ENCODE peak calls at places on chromosomes 6 and 20, in seven cellular contexts. E is SK-N-SH, A is IMR-90, Z is heart right ventricle, D is left lung, N is hepatocyte, G is Peyer's patch. X is an unnamed sample. For H3K4me1 and H3K9me3, the result is how much of the 10 kb centered on the place peaks cover.

GRCh38 chr6:106182455-106182854 is 96.3 kb downstream of the PRDM1 start:
- DNase-seq in E (no peak), A (no peak), Z (no peak), D (no peak), N (no peak), G (no peak), X (no peak)

GRCh38 chr6:119446623-119447008 is 97.1 kb upstream of the MAN1A1 start:
- DNase-seq in E (no peak), A (peak), Z (peak), D (peak), N (peak), G (no peak), X (peak)

GRCh38 chr20:36645998-36646397 is at the start of gene SLA2:
- DNase-seq in E (no peak), A (no peak), Z (no peak), D (peak), N (no peak), G (no peak), X (no peak)

GRCh38 chr6:148432405-148433195 is 90.0 kb downstream of the SASH1 start:
- DNase-seq in E (no peak), A (no peak), Z (peak), D (no peak), N (no peak), G (no peak), X (peak)

GRCh38 chr6:138590796-138591709 is 91.8 kb upstream of the NHSL1 start:
- DNase-seq in E (peak), A (peak), Z (peak), D (no peak), N (peak), G (no peak), X (peak)

GRCh38 chr6:19602614-19603013 is 234.6 kb upstream of the ID4 start:
- DNase-seq in E (no peak), A (no peak), Z (no peak), D (no peak), N (no peak), G (no peak), X (no peak)

GRCh38 chr6:97186416-97186999 is 96.5 kb downstream of the MMS22L start:
- DNase-seq in E (peak), A (peak), Z (peak), D (peak), N (peak), G (peak), X (peak)

GRCh38 chr20:31708839-31709534 is 13.7 kb downstream of the BCL2L1 start:
- DNase-seq in E (no peak), A (no peak), Z (no peak), D (no peak), N (peak), G (no peak), X (no peak)

GRCh38 chr6:49540614-49541013 is 9.9 kb upstream of the C6orf141 start:
- DNase-seq in E (no peak), A (no peak), Z (no peak), D (no peak), N (no peak), G (no peak), X (no peak)

GRCh38 chr20:51734876-51735499 is 33.2 kb downstream of the ATP9A start:
- DNase-seq in E (no peak), A (no peak), Z (no peak), D (no peak), N (no peak), G (no peak), X (no peak)

GRCh38 chr20:23776067-23776771 is 25.5 kb upstream of the CST1 start:
- DNase-seq in E (no peak), A (no peak), Z (no peak), D (no peak), N (no peak), G (no peak), X (no peak)

GRCh38 chr6:113647158-113647889 is 209.8 kb upstream of the MARCKS start:
- DNase-seq in E (no peak), A (no peak), Z (no peak), D (no peak), N (no peak), G (no peak), X (no peak)

GRCh38 chr6:112466378-112467151 is 119.4 kb downstream of the RFPL4B start:
- DNase-seq in E (no peak), A (peak), Z (no peak), D (no peak), N (no peak), G (no peak), X (no peak)

GRCh38 chr6:16800942-16801341 is 39.7 kb upstream of the ATXN1 start:
- DNase-seq in E (no peak), A (peak), Z (no peak), D (no peak), N (no peak), G (no peak), X (peak)

GRCh38 chr6:139485742-139486475 is 111.5 kb upstream of the CITED2 start:
- DNase-seq in E (no peak), A (no peak), Z (no peak), D (no peak), N (no peak), G (no peak), X (no peak)

GRCh38 chr6:53984163-53984562 is 127.1 kb upstream of the MLIP start:
- DNase-seq in E (no peak), A (peak), Z (no peak), D (no peak), N (no peak), G (no peak), X (no peak)

GRCh38 chr6:70277480-70277879 is 25.4 kb downstream of the COL9A1 start:
- DNase-seq in E (no peak), A (peak), Z (peak), D (no peak), N (peak), G (no peak), X (peak)

GRCh38 chr20:17419459-17419858 is 111.7 kb downstream of the BFSP1 start:
- DNase-seq in E (no peak), A (no peak), Z (no peak), D (no peak), N (no peak), G (no peak), X (no peak)

GRCh38 chr20:52681288-52681687 is 290.9 kb upstream of the TSHZ2 start:
- DNase-seq in E (no peak), A (no peak), Z (no peak), D (no peak), N (no peak), G (no peak), X (no peak)

GRCh38 chr6:35244551-35244950 is 15.0 kb upstream of the ZNF76 start:
- DNase-seq in E (no peak), A (no peak), Z (no peak), D (no peak), N (no peak), G (no peak), X (no peak)

GRCh38 chr6:110720066-110720465 is 95.2 kb downstream of the CDK19 start:
- DNase-seq in E (no peak), A (no peak), Z (no peak), D (no peak), N (no peak), G (no peak), X (no peak)

GRCh38 chr20:9368893-9369292 is 145.5 kb upstream of the LAMP5 start:
- DNase-seq in E (no peak), A (no peak), Z (no peak), D (no peak), N (no peak), G (no peak), X (no peak)

GRCh38 chr20:43955244-43956191 is 40.9 kb downstream of the TOX2 start:
- DNase-seq in E (no peak), A (peak), Z (no peak), D (peak), N (no peak), G (peak), X (peak)

GRCh38 chr20:43958626-43959025 is 44.0 kb downstream of the TOX2 start:
- DNase-seq in E (no peak), A (no peak), Z (no peak), D (no peak), N (no peak), G (peak), X (no peak)

GRCh38 chr20:43957392-43957791 is 42.7 kb downstream of the TOX2 start:
- DNase-seq in E (no peak), A (no peak), Z (no peak), D (no peak), N (no peak), G (no peak), X (no peak)

GRCh38 chr20:43953919-43954617 is 39.4 kb downstream of the TOX2 start:
- DNase-seq in E (no peak), A (peak), Z (no peak), D (no peak), N (no peak), G (peak), X (no peak)

DNA sequence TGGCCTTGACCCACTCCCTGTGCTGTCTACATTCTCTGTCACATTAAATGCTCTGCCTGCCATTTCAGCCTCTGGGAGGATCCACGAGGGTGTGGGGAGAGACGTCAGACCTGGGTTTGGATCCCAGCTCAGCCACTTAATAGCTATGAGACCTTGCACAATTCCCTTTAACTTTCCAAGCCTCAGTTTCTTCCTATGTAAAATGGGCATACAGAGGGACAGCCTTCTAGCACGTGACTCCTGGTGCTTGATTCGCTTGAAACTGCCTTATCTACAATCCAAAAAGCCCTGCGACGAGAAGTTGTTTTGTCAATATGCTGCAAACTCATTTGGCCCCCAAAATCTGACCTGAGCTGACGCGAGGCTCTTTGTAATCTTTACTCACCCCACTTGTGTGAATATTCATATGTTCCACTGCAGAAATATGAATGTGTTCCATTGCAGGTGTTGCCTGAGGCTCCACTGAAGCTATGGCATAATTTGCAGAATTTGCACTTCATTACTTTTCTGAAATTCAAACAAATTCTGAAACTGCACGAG is 40.1 kb downstream of the TOX2 start:
- DNase-seq in E (no peak), A (no peak), Z (no peak), D (peak), N (no peak), G (no peak), X (no peak)
- H3K4me1 ChIP-seq in E (under half), A (under half), Z (under half), D (half or more), N (under half), G (under half), X (under half)

GRCh38 chr6:75089921-75090320 is 115.9 kb downstream of the COL12A1 start:
- DNase-seq in E (no peak), A (no peak), Z (no peak), D (no peak), N (no peak), G (no peak), X (no peak)
- H3K9me3 ChIP-seq in E (under half), A (under half), Z (under half), D (under half), N (under half), G (under half), X (under half)

DNA sequence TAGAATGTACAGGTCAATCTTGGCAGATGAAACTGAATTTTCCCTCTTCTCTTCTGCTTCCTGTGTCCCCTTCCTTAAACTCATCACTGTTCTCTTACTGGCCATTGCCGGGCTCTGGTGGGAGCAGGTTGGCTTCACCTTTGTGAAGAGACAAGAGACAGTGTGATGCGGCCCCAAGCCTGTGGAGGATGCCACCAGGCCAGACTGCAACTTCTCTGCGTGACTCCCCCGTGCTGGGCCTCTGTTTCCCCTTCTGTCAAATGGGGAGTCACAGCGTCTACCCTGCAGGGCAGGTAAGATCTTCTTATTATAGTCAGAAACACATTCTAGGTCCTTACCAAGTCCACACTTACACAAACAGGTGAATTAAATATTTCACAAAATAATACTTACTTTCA is 1.9 kb upstream of the LSM14B start:
- DNase-seq in E (no peak), A (no peak), Z (no peak), D (no peak), N (no peak), G (no peak), X (no peak)
- H3K4me1 ChIP-seq in E (under half), A (under half), Z (under half), D (under half), N (under half), G (under half), X (under half)

GRCh38 chr6:107629545-107630147 is 139.7 kb downstream of the SOBP start:
- DNase-seq in E (peak), A (peak), Z (no peak), D (no peak), N (peak), G (no peak), X (no peak)
- H3K9me3 ChIP-seq in E (under half), A (under half), Z (under half), D (under half), N (under half), G (under half), X (under half)

GRCh38 chr6:26104457-26105108 is 17.4 kb downstream of the HFE start:
- DNase-seq in E (no peak), A (no peak), Z (no peak), D (no peak), N (peak), G (peak), X (no peak)

GRCh38 chr6:26103770-26104456 is 16.7 kb downstream of the HFE start:
- DNase-seq in E (peak), A (peak), Z (peak), D (peak), N (peak), G (peak), X (peak)

GRCh38 chr6:26105109-26105730 is 18.0 kb downstream of the HFE start:
- DNase-seq in E (no peak), A (no peak), Z (no peak), D (no peak), N (no peak), G (no peak), X (no peak)

GRCh38 chr6:26105842-26106241 is 18.6 kb downstream of the HFE start:
- DNase-seq in E (no peak), A (peak), Z (no peak), D (no peak), N (no peak), G (no peak), X (no peak)

GRCh38 chr6:26103141-26103769 is 16.0 kb downstream of the HFE start:
- DNase-seq in E (no peak), A (peak), Z (no peak), D (no peak), N (peak), G (no peak), X (peak)
- H3K4me1 ChIP-seq in E (under half), A (under half), Z (under half), D (under half), N (under half), G (under half), X (under half)